ENCODE peak calls at places on chromosomes 6 and 20, in six cellular contexts. O, H, U, Z, D and M are unnamed samples.
A peak's percentile ranks its signal among the peaks of the same experiment; 100 is the strongest.

GRCh38 chr6:26305097-26305841 is 59.7 kb upstream of the BTN3A2 start:
- DNase-seq in O (peak; percentile 83), H (peak; percentile 87), U (peak; percentile 84), Z (peak; percentile 56), D (peak; percentile 58), M (no peak)

GRCh38 chr6:30842754-30843610 is 41.3 kb upstream of the DDR1 start:
- DNase-seq in O (no peak), H (no peak), U (no peak), Z (peak; percentile 45), D (no peak), M (no peak)

GRCh38 chr20:1467355-1468116 is 887 bp upstream of the NSFL1C start:
- DNase-seq in O (peak; percentile 48), H (no peak), U (peak; percentile 43), Z (no peak), D (peak; percentile 85), M (no peak)

GRCh38 chr6:90078513-90079289 is 184.4 kb downstream of the GJA10 start:
- DNase-seq in O (no peak), H (no peak), U (no peak), Z (no peak), D (peak; percentile 82), M (no peak)

GRCh38 chr6:144683216-144684070 is 398.3 kb downstream of the UTRN start:
- DNase-seq in O (no peak), H (no peak), U (no peak), Z (no peak), D (no peak), M (no peak)

GRCh38 chr6:160132776-160133338 is 11.2 kb downstream of the SLC22A1 start:
- DNase-seq in O (no peak), H (peak; percentile 63), U (no peak), Z (no peak), D (no peak), M (no peak)

GRCh38 chr6:130426078-130426726 is 60.4 kb downstream of the TMEM200A start:
- DNase-seq in O (no peak), H (peak; percentile 67), U (no peak), Z (peak; percentile 61), D (no peak), M (no peak)

GRCh38 chr6:4464638-4465037 is 311.6 kb upstream of the CDYL start:
- DNase-seq in O (no peak), H (no peak), U (no peak), Z (no peak), D (no peak), M (no peak)

GRCh38 chr20:46959081-46959692 is 64.5 kb downstream of the EYA2 start:
- DNase-seq in O (no peak), H (peak; percentile 99), U (no peak), Z (peak; percentile 67), D (no peak), M (no peak)

GRCh38 chr6:157151989-157152388 is 171.3 kb downstream of the TMEM242 start:
- DNase-seq in O (no peak), H (peak; percentile 93), U (no peak), Z (peak; percentile 84), D (no peak), M (no peak)

GRCh38 chr20:47133809-47134456 is 222.6 kb downstream of the ZMYND8 start:
- DNase-seq in O (no peak), H (peak; percentile 79), U (no peak), Z (peak; percentile 73), D (peak; percentile 42), M (no peak)

GRCh38 chr6:87396595-87397392 is 11.0 kb upstream of the CFAP206 start:
- DNase-seq in O (no peak), H (no peak), U (no peak), Z (no peak), D (no peak), M (no peak)

GRCh38 chr20:45322952-45323383 is 14.9 kb upstream of the MATN4 start:
- DNase-seq in O (no peak), H (peak; percentile 43), U (no peak), Z (peak; percentile 32), D (peak; percentile 85), M (no peak)

GRCh38 chr6:155473741-155474140 is 18.1 kb upstream of the NOX3 start:
- DNase-seq in O (no peak), H (no peak), U (no peak), Z (peak; percentile 52), D (no peak), M (no peak)

GRCh38 chr6:3742426-3743344 is 8.8 kb downstream of the PXDC1 start:
- DNase-seq in O (peak; percentile 98), H (peak; percentile 72), U (peak; percentile 86), Z (peak; percentile 76), D (peak; percentile 82), M (peak; percentile 77)

GRCh38 chr6:19465240-19465639 is 371.9 kb upstream of the ID4 start:
- DNase-seq in O (no peak), H (no peak), U (no peak), Z (peak; percentile 15), D (no peak), M (no peak)

GRCh38 chr6:52310932-52311331 is 26.4 kb upstream of the MCM3 start:
- DNase-seq in O (no peak), H (no peak), U (no peak), Z (no peak), D (no peak), M (no peak)

GRCh38 chr6:23494367-23494766 is 631.6 kb upstream of the NRSN1 start:
- DNase-seq in O (no peak), H (no peak), U (no peak), Z (no peak), D (no peak), M (no peak)

GRCh38 chr6:912871-913663 is 220.1 kb upstream of the EXOC2 start:
- DNase-seq in O (no peak), H (peak; percentile 47), U (peak; percentile 85), Z (peak; percentile 22), D (peak; percentile 84), M (peak; percentile 21)

GRCh38 chr20:5859611-5860010 is 90.7 kb downstream of the TRMT6 start:
- DNase-seq in O (no peak), H (peak; percentile 51), U (no peak), Z (no peak), D (no peak), M (no peak)

GRCh38 chr6:169719117-169719516 is 5.2 kb downstream of the PHF10 start:
- DNase-seq in O (no peak), H (peak; percentile 50), U (no peak), Z (no peak), D (no peak), M (no peak)

GRCh38 chr20:58138395-58138794 is 90.1 kb downstream of the ANKRD60 start:
- DNase-seq in O (no peak), H (no peak), U (peak; percentile 13), Z (no peak), D (no peak), M (no peak)

GRCh38 chr6:151325075-151326050 is 66.0 kb downstream of the ZBTB2 start:
- DNase-seq in O (no peak), H (peak; percentile 73), U (peak; percentile 55), Z (peak; percentile 68), D (no peak), M (peak; percentile 15)

GRCh38 chr6:33313105-33313708 is 671 bp downstream of the TAPBP start:
- DNase-seq in O (peak; percentile 76), H (peak; percentile 31), U (peak; percentile 78), Z (peak; percentile 57), D (peak; percentile 50), M (no peak)

GRCh38 chr6:131013495-131013894 is 49.5 kb downstream of the EPB41L2 start:
- DNase-seq in O (no peak), H (peak; percentile 88), U (no peak), Z (peak; percentile 76), D (no peak), M (no peak)

GRCh38 chr6:142694054-142694453 is 250.9 kb downstream of the HIVEP2 start:
- DNase-seq in O (no peak), H (peak; percentile 5), U (no peak), Z (peak; percentile 11), D (no peak), M (no peak)
- H3K27ac ChIP-seq in O (no peak overlapping the region), H (no peak overlapping the region), U (no peak overlapping the region), Z (no peak overlapping the region), D (no peak overlapping the region), M (no peak overlapping the region)

GRCh38 chr6:106540432-106540831 is 88.9 kb downstream of the RTN4IP1 start:
- DNase-seq in O (no peak), H (no peak), U (no peak), Z (no peak), D (no peak), M (no peak)

GRCh38 chr6:106537662-106538061 is 91.6 kb downstream of the RTN4IP1 start:
- DNase-seq in O (no peak), H (no peak), U (no peak), Z (no peak), D (peak; percentile 90), M (no peak)

GRCh38 chr6:106540907-106541306 is 88.4 kb downstream of the RTN4IP1 start:
- DNase-seq in O (no peak), H (no peak), U (no peak), Z (no peak), D (peak; percentile 48), M (no peak)

GRCh38 chr6:106538145-106538544 is 91.2 kb downstream of the RTN4IP1 start:
- DNase-seq in O (no peak), H (no peak), U (no peak), Z (no peak), D (no peak), M (no peak)

GRCh38 chr6:106539931-106540330 is 89.4 kb downstream of the RTN4IP1 start:
- DNase-seq in O (no peak), H (no peak), U (no peak), Z (no peak), D (no peak), M (peak; percentile 9)
- H4K91ac ChIP-seq in O (no peak overlapping the region), H (peak overlapping the region; percentile 41), U (no peak overlapping the region), Z (no peak overlapping the region), D (no peak overlapping the region), M (no peak overlapping the region)

GRCh38 chr6:138403801-138404665 is at the start of gene HEBP2:
- DNase-seq in O (peak; percentile 97), H (peak; percentile 65), U (peak; percentile 99), Z (peak; percentile 84), D (peak; percentile 98), M (peak; percentile 94)

GRCh38 chr6:138401960-138402832 is 1.8 kb upstream of the HEBP2 start:
- DNase-seq in O (peak; percentile 48), H (no peak), U (no peak), Z (no peak), D (no peak), M (no peak)

GRCh38 chr6:138404666-138405337 is 779 bp downstream of the HEBP2 start:
- DNase-seq in O (peak; percentile 64), H (no peak), U (no peak), Z (peak; percentile 35), D (no peak), M (no peak)

GRCh38 chr6:138402833-138403187 is 1.2 kb upstream of the HEBP2 start:
- DNase-seq in O (no peak), H (no peak), U (no peak), Z (no peak), D (no peak), M (no peak)

DNA sequence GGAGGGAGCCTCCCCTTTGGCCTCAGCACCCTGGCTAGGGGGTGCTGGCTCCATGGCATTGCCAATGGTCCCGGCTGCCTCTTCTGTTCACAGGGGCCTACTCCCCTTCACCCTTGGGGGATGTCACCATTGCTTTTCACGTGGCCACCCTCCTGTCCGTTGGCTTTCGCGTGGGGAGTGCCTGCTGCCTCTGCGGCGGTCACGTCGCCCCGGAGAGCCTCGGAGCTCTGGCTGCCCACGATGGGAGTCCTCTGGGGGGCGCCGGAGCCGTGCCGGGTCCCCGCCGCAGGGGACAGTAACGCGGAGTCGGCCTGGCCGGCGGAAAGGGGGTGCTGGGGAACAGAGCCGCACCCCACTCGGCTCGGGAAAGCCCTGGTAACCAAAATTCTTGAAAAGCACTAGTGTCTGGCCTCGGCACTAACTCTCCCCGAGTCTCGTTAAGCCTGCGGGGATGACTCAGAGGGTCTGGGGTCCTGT is 661 bp upstream of the HEBP2 start:
- DNase-seq in O (peak; percentile 67), H (no peak), U (peak; percentile 51), Z (peak; percentile 58), D (no peak), M (peak; percentile 1)
- H4K8ac ChIP-seq in O (peak overlapping the region; percentile 82), H (peak overlapping the region; percentile 82), U (no peak overlapping the region), Z (peak overlapping the region; percentile 95), D (peak overlapping the region; percentile 94), M (no peak overlapping the region)

GRCh38 chr6:15519681-15520080 is 143.1 kb downstream of the DTNBP1 start:
- DNase-seq in O (no peak), H (no peak), U (no peak), Z (no peak), D (no peak), M (no peak)
- H3K27ac ChIP-seq in O (no peak overlapping the region), H (no peak overlapping the region), U (no peak overlapping the region), Z (no peak overlapping the region), D (no peak overlapping the region), M (no peak overlapping the region)